ENCODE peak calls at places on chromosomes 1 and 21, in seven cellular contexts. One of them, this sample, is unnamed.

GRCh38 chr1:15220024-15220392 is 27.0 kb upstream of the FHAD1 start:
- DNase-seq in neuronal stem cell: no peak
- DNase-seq in H1: no peak
- DNase-seq in mesendoderm: no peak
- DNase-seq in H9: no peak
- DNase-seq in trophoblast cell: no peak
- DNase-seq in mesenchymal stem cell: no peak
- DNase-seq in this sample: no peak

GRCh38 chr21:42532466-42533181 is 19.0 kb downstream of the SLC37A1 start:
- DNase-seq in neuronal stem cell: no peak
- DNase-seq in H1: no peak
- DNase-seq in mesendoderm: no peak
- DNase-seq in H9: peak
- DNase-seq in trophoblast cell: peak
- DNase-seq in mesenchymal stem cell: no peak
- DNase-seq in this sample: peak

GRCh38 chr1:244218220-244218619 is 167.1 kb downstream of the ZBTB18 start:
- DNase-seq in neuronal stem cell: no peak
- DNase-seq in H1: no peak
- DNase-seq in mesendoderm: no peak
- DNase-seq in H9: no peak
- DNase-seq in trophoblast cell: no peak
- DNase-seq in mesenchymal stem cell: no peak
- DNase-seq in this sample: no peak

GRCh38 chr21:38139380-38140168 is 117.2 kb upstream of the KCNJ15 start:
- DNase-seq in neuronal stem cell: no peak
- DNase-seq in H1: no peak
- DNase-seq in mesendoderm: peak
- DNase-seq in H9: no peak
- DNase-seq in trophoblast cell: peak
- DNase-seq in mesenchymal stem cell: peak
- DNase-seq in this sample: peak

GRCh38 chr1:13764933-13765332 is 64.9 kb downstream of the PRDM2 start:
- DNase-seq in neuronal stem cell: no peak
- DNase-seq in H1: no peak
- DNase-seq in mesendoderm: peak
- DNase-seq in H9: peak
- DNase-seq in trophoblast cell: no peak
- DNase-seq in mesenchymal stem cell: peak
- DNase-seq in this sample: no peak

GRCh38 chr1:109869141-109869540 is 41.5 kb upstream of the CSF1 start:
- DNase-seq in neuronal stem cell: no peak
- DNase-seq in H1: no peak
- DNase-seq in mesendoderm: no peak
- DNase-seq in H9: no peak
- DNase-seq in trophoblast cell: no peak
- DNase-seq in mesenchymal stem cell: no peak
- DNase-seq in this sample: no peak

GRCh38 chr1:46072975-46073374 is 59.5 kb downstream of the PIK3R3 start:
- DNase-seq in neuronal stem cell: no peak
- DNase-seq in H1: no peak
- DNase-seq in mesendoderm: no peak
- DNase-seq in H9: no peak
- DNase-seq in trophoblast cell: no peak
- DNase-seq in mesenchymal stem cell: no peak
- DNase-seq in this sample: no peak

GRCh38 chr1:78755986-78756385 is 106.4 kb downstream of the IFI44 start:
- DNase-seq in neuronal stem cell: no peak
- DNase-seq in H1: no peak
- DNase-seq in mesendoderm: no peak
- DNase-seq in H9: no peak
- DNase-seq in trophoblast cell: no peak
- DNase-seq in mesenchymal stem cell: no peak
- DNase-seq in this sample: no peak

GRCh38 chr1:150256549-150257341 is 829 bp upstream of the CA14 start:
- DNase-seq in neuronal stem cell: peak
- DNase-seq in H1: no peak
- DNase-seq in mesendoderm: peak
- DNase-seq in H9: peak
- DNase-seq in trophoblast cell: no peak
- DNase-seq in mesenchymal stem cell: peak
- DNase-seq in this sample: no peak

GRCh38 chr1:171457412-171457811 is 27.9 kb upstream of the PRRC2C start:
- DNase-seq in neuronal stem cell: no peak
- DNase-seq in H1: no peak
- DNase-seq in mesendoderm: no peak
- DNase-seq in H9: no peak
- DNase-seq in trophoblast cell: no peak
- DNase-seq in mesenchymal stem cell: no peak
- DNase-seq in this sample: peak

GRCh38 chr1:40829631-40830245 is 32.4 kb downstream of the CITED4 start:
- DNase-seq in neuronal stem cell: no peak
- DNase-seq in H1: no peak
- DNase-seq in mesendoderm: no peak
- DNase-seq in H9: no peak
- DNase-seq in trophoblast cell: no peak
- DNase-seq in mesenchymal stem cell: no peak
- DNase-seq in this sample: no peak

GRCh38 chr1:214473392-214473791 is 78.0 kb downstream of the PTPN14 start:
- DNase-seq in neuronal stem cell: no peak
- DNase-seq in H1: no peak
- DNase-seq in mesendoderm: peak
- DNase-seq in H9: no peak
- DNase-seq in trophoblast cell: no peak
- DNase-seq in mesenchymal stem cell: peak
- DNase-seq in this sample: peak

GRCh38 chr1:15430787-15431570 is 7.3 kb upstream of the CTRC start:
- DNase-seq in neuronal stem cell: peak
- DNase-seq in H1: peak
- DNase-seq in mesendoderm: peak
- DNase-seq in H9: peak
- DNase-seq in trophoblast cell: peak
- DNase-seq in mesenchymal stem cell: peak
- DNase-seq in this sample: peak

GRCh38 chr1:110286564-110286963 is 52.6 kb upstream of the RBM15 start:
- DNase-seq in neuronal stem cell: no peak
- DNase-seq in H1: no peak
- DNase-seq in mesendoderm: no peak
- DNase-seq in H9: no peak
- DNase-seq in trophoblast cell: no peak
- DNase-seq in mesenchymal stem cell: no peak
- DNase-seq in this sample: no peak

GRCh38 chr1:227921461-227922185 is 26.1 kb downstream of the WNT9A start:
- DNase-seq in neuronal stem cell: no peak
- DNase-seq in H1: no peak
- DNase-seq in mesendoderm: no peak
- DNase-seq in H9: no peak
- DNase-seq in trophoblast cell: no peak
- DNase-seq in mesenchymal stem cell: no peak
- DNase-seq in this sample: no peak

GRCh38 chr1:151867785-151868403 is 14.4 kb upstream of the THEM5 start:
- DNase-seq in neuronal stem cell: no peak
- DNase-seq in H1: no peak
- DNase-seq in mesendoderm: no peak
- DNase-seq in H9: no peak
- DNase-seq in trophoblast cell: peak
- DNase-seq in mesenchymal stem cell: peak
- DNase-seq in this sample: peak

GRCh38 chr1:14095001-14095400 is 395.0 kb downstream of the PRDM2 start:
- DNase-seq in neuronal stem cell: peak
- DNase-seq in H1: no peak
- DNase-seq in mesendoderm: peak
- DNase-seq in H9: peak
- DNase-seq in trophoblast cell: no peak
- DNase-seq in mesenchymal stem cell: no peak
- DNase-seq in this sample: no peak

GRCh38 chr1:191350938-191351337 is 807.3 kb upstream of the RGS18 start:
- DNase-seq in neuronal stem cell: no peak
- DNase-seq in H1: no peak
- DNase-seq in mesendoderm: peak
- DNase-seq in H9: no peak
- DNase-seq in trophoblast cell: no peak
- DNase-seq in mesenchymal stem cell: no peak
- DNase-seq in this sample: no peak

GRCh38 chr1:167292216-167292615 is 71.5 kb downstream of the POU2F1 start:
- DNase-seq in neuronal stem cell: no peak
- DNase-seq in H1: no peak
- DNase-seq in mesendoderm: no peak
- DNase-seq in H9: no peak
- DNase-seq in trophoblast cell: no peak
- DNase-seq in mesenchymal stem cell: no peak
- DNase-seq in this sample: no peak

GRCh38 chr1:182971219-182971618 is 18.3 kb upstream of the SHCBP1L start:
- DNase-seq in neuronal stem cell: no peak
- DNase-seq in H1: no peak
- DNase-seq in mesendoderm: no peak
- DNase-seq in H9: no peak
- DNase-seq in trophoblast cell: no peak
- DNase-seq in mesenchymal stem cell: no peak
- DNase-seq in this sample: no peak

GRCh38 chr1:205294175-205294913 is 27.2 kb downstream of the NUAK2 start:
- DNase-seq in neuronal stem cell: peak
- DNase-seq in H1: peak
- DNase-seq in mesendoderm: peak
- DNase-seq in H9: peak
- DNase-seq in trophoblast cell: peak
- DNase-seq in mesenchymal stem cell: peak
- DNase-seq in this sample: peak

GRCh38 chr1:48055854-48056253 is 58.7 kb upstream of the TRABD2B start:
- DNase-seq in neuronal stem cell: no peak
- DNase-seq in H1: no peak
- DNase-seq in mesendoderm: peak
- DNase-seq in H9: peak
- DNase-seq in trophoblast cell: no peak
- DNase-seq in mesenchymal stem cell: no peak
- DNase-seq in this sample: no peak

GRCh38 chr1:158071106-158071505 is 77.7 kb downstream of the KIRREL1 start:
- DNase-seq in neuronal stem cell: no peak
- DNase-seq in H1: no peak
- DNase-seq in mesendoderm: no peak
- DNase-seq in H9: no peak
- DNase-seq in trophoblast cell: no peak
- DNase-seq in mesenchymal stem cell: no peak
- DNase-seq in this sample: peak
- H3K4ac ChIP-seq in neuronal stem cell: no peak
- H3K4ac ChIP-seq in H1: peak
- H3K4ac ChIP-seq in mesendoderm: no peak
- H3K4ac ChIP-seq in H9: no peak
- H3K4ac ChIP-seq in trophoblast cell: no peak
- H3K4ac ChIP-seq in mesenchymal stem cell: no peak
- H3K4ac ChIP-seq in this sample: peak

GRCh38 chr1:5254131-5254725 is 599.8 kb downstream of the AJAP1 start:
- DNase-seq in neuronal stem cell: no peak
- DNase-seq in H1: no peak
- DNase-seq in mesendoderm: no peak
- DNase-seq in H9: no peak
- DNase-seq in trophoblast cell: no peak
- DNase-seq in mesenchymal stem cell: no peak
- DNase-seq in this sample: no peak
- H3K4ac ChIP-seq in neuronal stem cell: no peak
- H3K4ac ChIP-seq in H1: no peak
- H3K4ac ChIP-seq in mesendoderm: no peak
- H3K4ac ChIP-seq in H9: no peak
- H3K4ac ChIP-seq in trophoblast cell: no peak
- H3K4ac ChIP-seq in mesenchymal stem cell: no peak
- H3K4ac ChIP-seq in this sample: no peak

DNA sequence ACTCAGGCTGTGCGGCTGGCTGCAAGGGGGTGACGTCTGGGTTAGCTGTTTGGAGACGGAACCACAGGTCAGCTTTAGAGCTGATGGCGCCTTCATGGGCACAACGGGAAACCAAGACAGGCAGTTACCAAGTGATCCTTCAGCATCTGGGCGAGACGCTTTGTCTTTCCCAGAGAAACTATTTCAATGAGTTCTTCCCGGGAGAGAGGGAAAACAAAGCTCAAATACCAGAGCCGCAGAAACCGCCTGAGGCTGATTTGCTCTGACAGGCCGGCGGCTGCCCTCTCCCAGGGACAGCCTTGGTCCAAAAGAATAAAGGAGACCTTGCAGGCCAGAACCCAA is 76.5 kb downstream of the CD58 start:
- DNase-seq in neuronal stem cell: peak
- DNase-seq in H1: no peak
- DNase-seq in mesendoderm: peak
- DNase-seq in H9: peak
- DNase-seq in trophoblast cell: peak
- DNase-seq in mesenchymal stem cell: no peak
- DNase-seq in this sample: no peak
- H3K4ac ChIP-seq in neuronal stem cell: no peak
- H3K4ac ChIP-seq in H1: no peak
- H3K4ac ChIP-seq in mesendoderm: peak
- H3K4ac ChIP-seq in H9: no peak
- H3K4ac ChIP-seq in trophoblast cell: no peak
- H3K4ac ChIP-seq in mesenchymal stem cell: no peak
- H3K4ac ChIP-seq in this sample: no peak

GRCh38 chr1:218573871-218574270 is 228.7 kb downstream of the TGFB2 start:
- DNase-seq in neuronal stem cell: no peak
- DNase-seq in H1: no peak
- DNase-seq in mesendoderm: no peak
- DNase-seq in H9: no peak
- DNase-seq in trophoblast cell: no peak
- DNase-seq in mesenchymal stem cell: peak
- DNase-seq in this sample: no peak
- H3K4ac ChIP-seq in neuronal stem cell: no peak
- H3K4ac ChIP-seq in H1: no peak
- H3K4ac ChIP-seq in mesendoderm: no peak
- H3K4ac ChIP-seq in H9: no peak
- H3K4ac ChIP-seq in trophoblast cell: no peak
- H3K4ac ChIP-seq in mesenchymal stem cell: no peak
- H3K4ac ChIP-seq in this sample: no peak

DNA sequence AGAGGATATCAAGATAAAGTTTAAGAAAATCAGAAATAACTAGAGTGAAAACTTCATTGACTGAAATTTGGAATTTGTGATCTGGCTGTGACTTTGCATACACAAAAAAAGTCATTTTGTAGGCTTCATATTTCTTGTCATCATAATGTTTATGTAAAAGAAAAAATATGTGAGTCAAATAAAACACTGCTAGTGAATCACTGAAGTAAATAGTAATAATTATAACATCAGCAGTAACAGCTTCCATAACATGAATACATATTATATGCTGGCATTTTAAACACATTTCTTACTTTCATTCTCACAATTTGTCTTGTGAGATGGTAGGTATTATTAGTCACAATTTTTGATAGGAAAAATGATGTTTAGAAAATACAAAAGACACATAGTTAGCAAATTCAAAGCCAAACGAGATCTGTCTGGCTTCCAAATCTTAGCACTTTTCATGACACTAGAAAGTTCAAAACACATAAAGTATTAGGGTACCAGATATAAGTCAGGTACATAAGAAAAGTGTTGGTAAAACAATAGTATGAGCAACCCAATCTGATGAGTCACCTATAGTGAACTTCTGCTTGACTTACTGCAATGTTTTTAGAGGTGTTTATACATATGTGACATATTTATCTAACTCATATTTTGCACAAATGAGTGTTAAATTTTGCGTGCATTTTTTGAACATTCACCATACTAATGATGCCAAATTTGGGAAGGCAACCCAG is 241.0 kb upstream of the SNX7 start:
- DNase-seq in neuronal stem cell: no peak
- DNase-seq in H1: no peak
- DNase-seq in mesendoderm: no peak
- DNase-seq in H9: no peak
- DNase-seq in trophoblast cell: no peak
- DNase-seq in mesenchymal stem cell: no peak
- DNase-seq in this sample: peak
- H3K4ac ChIP-seq in neuronal stem cell: no peak
- H3K4ac ChIP-seq in H1: no peak
- H3K4ac ChIP-seq in mesendoderm: no peak
- H3K4ac ChIP-seq in H9: no peak
- H3K4ac ChIP-seq in trophoblast cell: no peak
- H3K4ac ChIP-seq in mesenchymal stem cell: no peak
- H3K4ac ChIP-seq in this sample: no peak

GRCh38 chr1:181767001-181767708 is 283.8 kb downstream of the CACNA1E start:
- DNase-seq in neuronal stem cell: no peak
- DNase-seq in H1: no peak
- DNase-seq in mesendoderm: no peak
- DNase-seq in H9: no peak
- DNase-seq in trophoblast cell: peak
- DNase-seq in mesenchymal stem cell: no peak
- DNase-seq in this sample: no peak
- H3K4ac ChIP-seq in neuronal stem cell: no peak
- H3K4ac ChIP-seq in H1: no peak
- H3K4ac ChIP-seq in mesendoderm: no peak
- H3K4ac ChIP-seq in H9: no peak
- H3K4ac ChIP-seq in trophoblast cell: no peak
- H3K4ac ChIP-seq in mesenchymal stem cell: no peak
- H3K4ac ChIP-seq in this sample: no peak

This sample was measured in IMR-90.